ENCODE peak calls at places on chromosomes 3 and 15, in five cellular contexts. W, Z, A, O and I are unnamed samples.

GRCh38 chr15:31831596-31831995 is 198.7 kb upstream of the CHRNA7 start:
- DNase-seq in O (no peak), W (peak; percentile 11), Z (no peak), A (no peak), I (no peak)

GRCh38 chr3:197525706-197526105 is 30.1 kb downstream of the BDH1 start:
- DNase-seq in A (no peak), W (no peak), Z (peak; percentile 18), O (no peak), I (no peak)

GRCh38 chr3:63228087-63228486 is 50.0 kb upstream of the SYNPR start:
- DNase-seq in A (no peak), W (no peak), Z (no peak), O (no peak), I (no peak)

GRCh38 chr3:191085091-191085490 is 114.0 kb upstream of the OSTN start:
- DNase-seq in W (no peak), Z (peak; percentile 51), O (no peak), A (no peak), I (no peak)

GRCh38 chr15:54820811-54821210 is 375.9 kb downstream of the RSL24D1 start:
- DNase-seq in W (peak; percentile 5), O (no peak), A (no peak), Z (no peak), I (no peak)

GRCh38 chr3:170043506-170043905 is 5.7 kb downstream of the GPR160 start:
- DNase-seq in A (no peak), O (no peak), W (no peak), Z (no peak), I (no peak)

GRCh38 chr3:108469126-108469525 is 41.3 kb downstream of the MYH15 start:
- DNase-seq in Z (no peak), A (no peak), W (no peak), O (no peak), I (no peak)

GRCh38 chr3:185208836-185209235 is 45.0 kb downstream of the EHHADH start:
- DNase-seq in O (no peak), W (no peak), A (no peak), Z (no peak), I (no peak)

GRCh38 chr15:100879046-100879445 is 585 bp upstream of the ALDH1A3 start:
- DNase-seq in O (no peak), A (no peak), Z (no peak), W (no peak), I (no peak)

GRCh38 chr15:45521596-45522167 is 873 bp downstream of the SLC30A4 start:
- DNase-seq in A (no peak), O (no peak), W (no peak), Z (peak; percentile 16), I (no peak)

GRCh38 chr3:134249935-134250716 is 533 bp downstream of the RYK start:
- DNase-seq in A (no peak), W (peak; percentile 52), Z (peak; percentile 33), O (peak; percentile 70), I (peak; percentile 32)

GRCh38 chr15:65930134-65930533 is 60.8 kb downstream of the RAB11A start:
- DNase-seq in Z (no peak), W (no peak), A (no peak), O (no peak), I (no peak)

GRCh38 chr3:170724599-170724998 is 138.7 kb upstream of the SLC7A14 start:
- DNase-seq in O (no peak), A (no peak), W (no peak), Z (peak; percentile 90), I (peak; percentile 55)

GRCh38 chr15:91469627-91470567 is 369.8 kb downstream of the SV2B start:
- DNase-seq in O (peak; percentile 29), Z (no peak), W (no peak), A (no peak), I (no peak)

GRCh38 chr15:26091184-26091583 is 228.1 kb upstream of the ATP10A start:
- DNase-seq in W (no peak), O (no peak), A (no peak), Z (no peak), I (no peak)

GRCh38 chr3:185347392-185347791 is 15.5 kb upstream of the MAP3K13 start:
- DNase-seq in A (no peak), W (no peak), O (no peak), Z (no peak), I (no peak)

GRCh38 chr3:1571736-1572135 is 478.9 kb downstream of the CNTN6 start:
- DNase-seq in W (no peak), A (no peak), Z (no peak), O (no peak), I (no peak)

GRCh38 chr3:111968319-111969059 is 10.3 kb upstream of the ABHD10 start:
- DNase-seq in W (no peak), A (no peak), O (no peak), Z (peak; percentile 55), I (no peak)

GRCh38 chr15:61764981-61765380 is 295.3 kb downstream of the VPS13C start:
- DNase-seq in A (no peak), W (no peak), Z (no peak), O (no peak), I (no peak)

GRCh38 chr3:188829577-188829976 is 342.2 kb upstream of the TPRG1 start:
- DNase-seq in W (no peak), O (no peak), Z (no peak), A (peak; percentile 56), I (no peak)

GRCh38 chr15:77380033-77380432 is 39.9 kb downstream of the PEAK1 start:
- DNase-seq in A (no peak), W (no peak), O (no peak), Z (no peak), I (no peak)

GRCh38 chr15:65033659-65034269 is 4.3 kb upstream of the MTFMT start:
- DNase-seq in W (no peak), O (no peak), Z (peak; percentile 73), A (no peak), I (no peak)

GRCh38 chr3:181791380-181791779 is 79.7 kb downstream of the SOX2 start:
- DNase-seq in A (no peak), Z (no peak), W (no peak), O (no peak), I (no peak)

GRCh38 chr3:160754855-160755747 is 930 bp upstream of the PPM1L start:
- DNase-seq in Z (peak; percentile 88), A (peak; percentile 53), O (peak; percentile 95), W (peak; percentile 93), I (peak; percentile 91)

GRCh38 chr3:160755776-160756304 is at the start of gene PPM1L:
- DNase-seq in W (peak; percentile 42), Z (peak; percentile 21), O (peak; percentile 68), A (no peak), I (peak; percentile 44)

GRCh38 chr3:160758929-160759577 is 3.0 kb downstream of the PPM1L start:
- DNase-seq in O (no peak), Z (no peak), W (no peak), A (no peak), I (no peak)

GRCh38 chr3:160757624-160758106 is 1.6 kb downstream of the PPM1L start:
- DNase-seq in O (no peak), Z (no peak), A (no peak), W (no peak), I (no peak)

GRCh38 chr3:160756907-160757623 is 1.0 kb downstream of the PPM1L start:
- DNase-seq in O (peak; percentile 32), A (no peak), Z (no peak), W (peak; percentile 24), I (peak; percentile 12)
- H3K4me3 ChIP-seq in O (peak overlapping the region; percentile 73), A (peak overlapping the region; percentile 83), Z (no peak overlapping the region), W (peak overlapping the region; percentile 90), I (peak overlapping the region; percentile 51)

GRCh38 chr3:123525433-123525832 is 59.4 kb downstream of the HACD2 start:
- DNase-seq in W (no peak), A (no peak), O (no peak), Z (no peak), I (no peak)

GRCh38 chr3:123522666-123523412 is 62.0 kb downstream of the HACD2 start:
- DNase-seq in A (no peak), Z (no peak), O (no peak), W (no peak), I (no peak)

GRCh38 chr3:123527046-123527445 is 57.8 kb downstream of the HACD2 start:
- DNase-seq in O (no peak), W (no peak), Z (no peak), A (no peak), I (no peak)

GRCh38 chr3:123528130-123528529 is 56.7 kb downstream of the HACD2 start:
- DNase-seq in O (no peak), Z (no peak), A (no peak), W (no peak), I (no peak)

DNA sequence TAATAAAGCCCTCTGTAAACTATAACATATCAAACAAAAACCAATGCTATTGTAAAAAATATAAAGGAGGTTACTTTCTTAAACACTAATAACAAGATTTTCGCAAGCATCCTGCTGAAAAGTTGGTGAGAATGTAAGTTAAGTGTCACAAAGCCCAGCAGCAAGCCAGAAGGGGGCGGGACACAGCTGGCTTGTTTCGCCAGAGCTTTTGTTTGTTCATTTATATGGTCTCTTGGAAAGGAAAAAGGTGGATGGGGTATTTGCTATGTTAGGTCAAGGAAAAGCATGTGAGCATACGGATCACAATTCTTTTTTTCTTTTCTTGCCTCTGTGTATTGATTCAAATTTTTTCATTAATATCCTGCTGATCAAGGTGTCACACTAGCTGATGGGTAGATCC is 59.9 kb downstream of the HACD2 start:
- DNase-seq in W (no peak), A (no peak), Z (no peak), O (no peak), I (no peak)
- TF ChIP-seq CTCF in W (no peak), A (no peak), Z (no peak), O (no peak), I (no peak)

DNA sequence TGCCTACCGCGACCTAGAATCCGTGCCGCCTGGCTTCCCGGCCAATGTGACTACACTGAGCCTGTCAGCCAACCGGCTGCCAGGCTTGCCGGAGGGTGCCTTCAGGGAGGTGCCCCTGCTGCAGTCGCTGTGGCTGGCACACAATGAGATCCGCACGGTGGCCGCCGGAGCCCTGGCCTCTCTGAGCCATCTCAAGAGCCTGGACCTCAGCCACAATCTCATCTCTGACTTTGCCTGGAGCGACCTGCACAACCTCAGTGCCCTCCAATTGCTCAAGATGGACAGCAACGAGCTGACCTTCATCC is 1.4 kb downstream of the ISLR start:
- DNase-seq in O (no peak), W (no peak), A (no peak), Z (no peak), I (peak; percentile 22)
- H3K4me3 ChIP-seq in O (peak overlapping the region; percentile 36), W (peak overlapping the region; percentile 9), A (no peak overlapping the region), Z (peak overlapping the region; percentile 77), I (peak overlapping the region; percentile 48)

GRCh38 chr3:11545186-11545851 is 98.4 kb downstream of the VGLL4 start:
- DNase-seq in A (no peak), W (no peak), O (no peak), Z (peak; percentile 33), I (no peak)
- TF ChIP-seq CTCF in A (no peak), W (no peak), O (no peak), Z (peak; percentile 41), I (no peak)

DNA sequence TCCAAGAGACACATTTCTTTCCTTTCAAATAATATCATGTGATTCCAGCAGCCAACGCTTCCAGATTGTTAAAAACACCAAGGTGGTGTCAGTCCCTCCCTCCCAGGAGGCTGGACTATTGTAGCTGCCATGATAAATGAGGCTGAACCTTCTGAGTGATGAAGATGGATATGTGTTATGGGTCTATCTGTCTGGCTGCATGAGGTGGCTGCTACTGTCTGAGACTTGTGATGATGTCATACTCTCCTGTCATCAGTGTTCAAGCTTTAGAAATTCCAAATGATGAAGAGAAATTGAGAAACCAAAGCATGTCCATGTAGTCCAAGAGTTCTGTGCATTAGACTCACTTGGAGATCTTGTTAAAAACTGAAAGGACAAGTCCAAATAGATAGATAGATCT is 683.0 kb downstream of the NTRK3 start:
- DNase-seq in O (no peak), Z (no peak), A (no peak), W (no peak), I (no peak)
- H3K4me3 ChIP-seq in O (no peak overlapping the region), Z (no peak overlapping the region), A (no peak overlapping the region), W (no peak overlapping the region), I (no peak overlapping the region)